ENCODE peak calls at places on chromosomes 6 and 20, in eight cellular contexts. B is kidney tubule cell, V is endothelial cell, A is midbrain, S is lower lobe of right lung, Q is AML-193, N is SHP77, U is endothelial cell of umbilical vein. W is an unnamed sample.

GRCh38 chr6:87333591-87334181 is 4.6 kb upstream of the GJB7 start:
- DNase-seq in B (peak; percentile 50), A (no peak), Q (peak; percentile 18), N (no peak), V (no peak), U (no peak), S (no peak), W (no peak)

GRCh38 chr20:62344782-62345181 is 22.3 kb downstream of the LAMA5 start:
- DNase-seq in N (no peak), A (no peak), U (no peak), S (no peak), B (no peak), V (no peak), Q (no peak), W (no peak)

GRCh38 chr6:10617008-10617696 is 77.3 kb downstream of the C6orf52 start:
- DNase-seq in N (no peak), U (no peak), A (no peak), V (no peak), Q (no peak), S (peak; percentile 58), B (no peak), W (no peak)

GRCh38 chr20:642398-643174 is 10.4 kb downstream of the SRXN1 start:
- DNase-seq in S (no peak), N (no peak), V (peak; percentile 31), Q (no peak), U (no peak), A (peak; percentile 61), B (no peak), W (no peak)

GRCh38 chr20:9886227-9886626 is 47.4 kb upstream of the PAK5 start:
- DNase-seq in A (no peak), V (no peak), S (no peak), B (no peak), U (no peak), N (no peak), Q (no peak), W (no peak)

GRCh38 chr20:63976980-63977391 is 2.5 kb downstream of the SAMD10 start:
- DNase-seq in B (no peak), S (no peak), V (no peak), A (no peak), U (no peak), N (no peak), Q (no peak), W (no peak)

GRCh38 chr6:17808609-17809008 is 101.9 kb upstream of the NUP153 start:
- DNase-seq in S (no peak), Q (no peak), N (no peak), V (no peak), A (no peak), B (no peak), U (no peak), W (no peak)

GRCh38 chr20:54067606-54068174 is 2.7 kb downstream of the BCAS1 start:
- DNase-seq in V (no peak), A (no peak), N (no peak), S (peak; percentile 80), B (peak; percentile 100), U (no peak), Q (no peak), W (peak; percentile 99)

GRCh38 chr6:104472245-104472644 is 387.5 kb downstream of the HACE1 start:
- DNase-seq in B (no peak), S (no peak), V (no peak), A (no peak), N (no peak), U (no peak), Q (no peak), W (no peak)

GRCh38 chr20:38579921-38580320 is 1.1 kb upstream of the ADIG start:
- DNase-seq in B (no peak), S (no peak), N (no peak), U (no peak), A (no peak), Q (no peak), V (no peak), W (no peak)

GRCh38 chr6:113381957-113382356 is 475.2 kb upstream of the MARCKS start:
- DNase-seq in S (no peak), N (no peak), A (no peak), V (no peak), B (peak; percentile 13), Q (peak; percentile 86), U (peak; percentile 82), W (no peak)

GRCh38 chr6:27177454-27178000 is 70.0 kb upstream of the PRSS16 start:
- DNase-seq in N (peak; percentile 79), V (peak; percentile 77), A (peak; percentile 66), Q (peak; percentile 85), B (peak; percentile 94), U (peak; percentile 83), S (peak; percentile 86), W (peak; percentile 81)

GRCh38 chr6:52284460-52285173 is at the start of gene MCM3:
- DNase-seq in S (peak; percentile 98), Q (peak; percentile 100), V (peak; percentile 92), U (peak; percentile 100), B (peak; percentile 100), A (peak; percentile 100), N (peak; percentile 99), W (peak; percentile 98)

GRCh38 chr6:111865049-111865585 is 8.1 kb downstream of the FYN start:
- DNase-seq in B (no peak), U (no peak), N (no peak), Q (no peak), V (no peak), A (no peak), S (no peak), W (no peak)

GRCh38 chr20:22001886-22002285 is 296.4 kb downstream of the PAX1 start:
- DNase-seq in V (no peak), A (no peak), B (no peak), Q (no peak), N (peak; percentile 85), U (no peak), S (no peak), W (no peak)

GRCh38 chr6:5453531-5453930 is 192.2 kb downstream of the FARS2 start:
- DNase-seq in B (peak; percentile 39), Q (no peak), S (no peak), U (no peak), N (peak; percentile 10), A (no peak), V (no peak), W (no peak)

GRCh38 chr6:26478100-26478984 is 20.6 kb downstream of the BTN2A1 start:
- DNase-seq in S (no peak), N (no peak), U (no peak), Q (no peak), B (no peak), A (no peak), V (no peak), W (no peak)

GRCh38 chr6:20188630-20189075 is 23.6 kb downstream of the MBOAT1 start:
- DNase-seq in A (no peak), V (no peak), B (peak; percentile 74), N (no peak), Q (no peak), U (no peak), S (no peak), W (no peak)

GRCh38 chr20:32387262-32387661 is 29.1 kb downstream of the ASXL1 start:
- DNase-seq in Q (peak; percentile 38), B (no peak), N (no peak), U (no peak), S (no peak), A (no peak), V (no peak), W (peak; percentile 23)

GRCh38 chr6:41464019-41464418 is 82.2 kb upstream of the FOXP4 start:
- DNase-seq in B (no peak), U (no peak), N (no peak), V (no peak), S (no peak), Q (no peak), A (no peak), W (no peak)

GRCh38 chr6:4270001-4270400 is 134.6 kb upstream of the ECI2 start:
- DNase-seq in Q (no peak), B (no peak), N (no peak), V (no peak), A (no peak), U (no peak), S (no peak), W (no peak)

GRCh38 chr6:26743941-26744699 is 84.6 kb upstream of the ZNF322 start:
- DNase-seq in Q (no peak), U (no peak), N (no peak), A (no peak), B (peak; percentile 35), S (no peak), V (no peak), W (no peak)

GRCh38 chr6:4707011-4707410 is 69.2 kb upstream of the CDYL start:
- DNase-seq in N (no peak), Q (no peak), S (no peak), V (no peak), B (peak; percentile 11), A (no peak), U (no peak), W (no peak)

GRCh38 chr6:128118401-128118800 is 217.5 kb upstream of the THEMIS start:
- DNase-seq in U (peak; percentile 47), S (no peak), B (peak; percentile 17), V (no peak), Q (no peak), N (no peak), A (no peak), W (no peak)

GRCh38 chr20:37737806-37738442 is 44.1 kb downstream of the CTNNBL1 start:
- DNase-seq in V (no peak), Q (no peak), S (no peak), U (no peak), N (no peak), B (no peak), A (no peak), W (no peak)

GRCh38 chr6:26599134-26599533 is 2.4 kb downstream of the ABT1 start:
- DNase-seq in Q (no peak), N (no peak), U (no peak), B (no peak), A (no peak), S (no peak), V (no peak), W (no peak)

GRCh38 chr6:143490775-143491174 is 20.7 kb downstream of the FUCA2 start:
- DNase-seq in U (no peak), V (no peak), A (no peak), N (no peak), B (no peak), S (no peak), Q (no peak), W (no peak)

GRCh38 chr6:108453601-108454157 is 107.0 kb upstream of the FOXO3 start:
- DNase-seq in V (no peak), U (peak; percentile 91), Q (peak; percentile 28), A (no peak), S (no peak), B (no peak), N (no peak), W (no peak)

GRCh38 chr6:11525468-11526155 is 11.9 kb upstream of the TMEM170B start:
- DNase-seq in Q (peak; percentile 99), U (no peak), N (no peak), B (no peak), S (no peak), A (peak; percentile 20), V (no peak), W (no peak)

GRCh38 chr6:52489881-52490280 is 69.7 kb downstream of the EFHC1 start:
- DNase-seq in V (no peak), S (no peak), A (no peak), B (peak; percentile 27), U (peak; percentile 80), Q (no peak), N (no peak), W (no peak)

GRCh38 chr6:75893058-75893775 is 144.2 kb downstream of the MYO6 start:
- DNase-seq in B (peak; percentile 73), U (peak; percentile 81), Q (peak; percentile 77), S (no peak), V (no peak), N (peak; percentile 67), A (peak; percentile 79), W (peak; percentile 43)